ENCODE peak calls at places on chromosomes 6 and 20, in nine cellular contexts. S, B, L, E, V, Y, D, G and A are unnamed samples.

GRCh38 chr6:83073620-83074019 is 6.1 kb downstream of the DOP1A start:
- DNase-seq in D (no peak), B (no peak), Y (no peak), E (no peak), L (no peak), V (no peak), G (no peak), S (no peak), A (no peak)

GRCh38 chr6:40353967-40354452 is 233.2 kb downstream of the LRFN2 start:
- DNase-seq in G (no peak), V (no peak), S (no peak), Y (no peak), E (peak), D (no peak), L (no peak), B (no peak), A (no peak)

GRCh38 chr6:150368762-150369161 is at the start of gene IYD:
- DNase-seq in G (no peak), L (no peak), S (no peak), E (no peak), D (no peak), B (peak), V (no peak), Y (no peak), A (no peak)

GRCh38 chr20:50861012-50861411 is 66.2 kb downstream of the BCAS4 start:
- DNase-seq in L (no peak), S (no peak), G (no peak), Y (no peak), E (no peak), B (no peak), D (no peak), V (no peak), A (no peak)

GRCh38 chr6:41560440-41561192 is 14.4 kb downstream of the FOXP4 start:
- DNase-seq in E (peak), G (no peak), V (peak), S (peak), B (peak), L (peak), D (no peak), Y (peak), A (peak)

GRCh38 chr6:7048859-7049258 is 58.9 kb upstream of the RREB1 start:
- DNase-seq in S (no peak), G (no peak), B (no peak), V (no peak), L (no peak), Y (no peak), D (no peak), E (no peak), A (no peak)

GRCh38 chr6:152087096-152087495 is 279.6 kb downstream of the ESR1 start:
- DNase-seq in L (no peak), D (peak), E (no peak), B (no peak), G (no peak), V (peak), Y (peak), S (peak), A (no peak)

GRCh38 chr6:11943060-11943459 is 69.1 kb upstream of the HIVEP1 start:
- DNase-seq in V (no peak), B (peak), S (no peak), Y (no peak), L (no peak), E (no peak), G (no peak), D (no peak), A (no peak)

GRCh38 chr20:45338121-45339030 is 9.8 kb downstream of the SDC4 start:
- DNase-seq in D (no peak), B (peak), V (no peak), Y (peak), S (peak), G (peak), L (no peak), E (no peak), A (no peak)

GRCh38 chr20:43446361-43446879 is 11.3 kb upstream of the SRSF6 start:
- DNase-seq in Y (peak), S (no peak), V (no peak), G (no peak), E (peak), B (no peak), D (no peak), L (no peak), A (no peak)

GRCh38 chr6:37507690-37508421 is 8.2 kb upstream of the CCDC167 start:
- DNase-seq in G (no peak), E (no peak), D (no peak), L (no peak), B (peak), Y (no peak), S (no peak), V (no peak), A (no peak)

GRCh38 chr20:13384132-13384531 is 163.1 kb downstream of the ISM1 start:
- DNase-seq in L (no peak), S (no peak), V (no peak), D (no peak), Y (no peak), G (no peak), B (no peak), E (no peak), A (no peak)

GRCh38 chr6:56143796-56144195 is 103.6 kb downstream of the COL21A1 start:
- DNase-seq in B (no peak), D (no peak), E (no peak), L (no peak), Y (no peak), S (peak), V (no peak), G (no peak), A (no peak)

GRCh38 chr20:34045294-34045693 is 51.6 kb downstream of the RALY start:
- DNase-seq in L (peak), D (peak), S (no peak), Y (no peak), B (peak), E (no peak), V (no peak), G (peak), A (no peak)

GRCh38 chr20:53846640-53847039 is 223.8 kb downstream of the BCAS1 start:
- DNase-seq in L (no peak), Y (no peak), E (no peak), V (no peak), S (no peak), D (no peak), B (no peak), G (no peak), A (no peak)

GRCh38 chr20:51938557-51939324 is 136.4 kb upstream of the SALL4 start:
- DNase-seq in V (no peak), B (no peak), Y (no peak), G (no peak), L (no peak), S (no peak), D (peak), E (no peak), A (peak)

GRCh38 chr6:43181942-43182860 is at the start of gene CUL9:
- DNase-seq in L (peak), Y (peak), D (peak), G (peak), S (peak), E (peak), B (peak), V (peak), A (peak)

GRCh38 chr6:99349620-99350141 is at the start of gene FAXC:
- DNase-seq in G (peak), D (peak), E (no peak), B (peak), S (peak), V (no peak), Y (peak), L (peak), A (peak)

GRCh38 chr20:22833851-22834250 is 201.3 kb upstream of the SSTR4 start:
- DNase-seq in G (no peak), S (no peak), E (no peak), V (no peak), L (no peak), B (no peak), D (no peak), Y (no peak), A (no peak)

GRCh38 chr6:38567436-38567835 is 72.3 kb downstream of the BTBD9 start:
- DNase-seq in L (peak), E (peak), D (peak), V (peak), S (peak), Y (peak), G (peak), B (no peak), A (peak)

GRCh38 chr6:2524090-2524489 is 226.6 kb downstream of the MYLK4 start:
- DNase-seq in D (no peak), E (no peak), B (peak), Y (no peak), V (no peak), S (no peak), G (no peak), L (no peak), A (peak)

GRCh38 chr6:69795469-69796080 is 1.2 kb downstream of the LMBRD1 start:
- DNase-seq in B (no peak), G (no peak), Y (no peak), V (no peak), L (no peak), S (no peak), E (no peak), D (no peak), A (no peak)

GRCh38 chr6:35078896-35079295 is 62.2 kb downstream of the TCP11 start:
- DNase-seq in S (no peak), B (no peak), L (no peak), D (no peak), V (no peak), E (no peak), G (peak), Y (no peak), A (no peak)

GRCh38 chr6:150395388-150396009 is 26.7 kb downstream of the IYD start:
- DNase-seq in V (peak), D (peak), E (no peak), L (no peak), G (no peak), B (peak), S (peak), Y (peak), A (peak)

GRCh38 chr20:45968801-45969711 is 2.9 kb downstream of the ZNF335 start:
- DNase-seq in B (no peak), S (peak), L (no peak), Y (peak), E (peak), D (peak), V (peak), G (peak), A (no peak)

GRCh38 chr6:126396131-126396530 is 56.2 kb downstream of the CENPW start:
- DNase-seq in G (no peak), Y (no peak), V (no peak), B (no peak), E (no peak), L (no peak), D (no peak), S (no peak), A (no peak)

GRCh38 chr20:37643400-37643799 is 50.4 kb upstream of the CTNNBL1 start:
- DNase-seq in G (no peak), B (no peak), S (no peak), E (no peak), V (no peak), L (no peak), Y (peak), D (no peak), A (no peak)

GRCh38 chr20:17796096-17796563 is 96.4 kb downstream of the BANF2 start:
- DNase-seq in Y (peak), E (no peak), G (peak), B (no peak), S (peak), V (no peak), D (peak), L (peak), A (no peak)

GRCh38 chr20:25484911-25485511 is 77.5 kb downstream of the GINS1 start:
- DNase-seq in Y (no peak), S (no peak), L (no peak), B (no peak), E (no peak), D (no peak), V (no peak), G (no peak), A (no peak)

GRCh38 chr20:32336918-32337347 is 21.2 kb upstream of the ASXL1 start:
- DNase-seq in S (peak), V (peak), L (no peak), E (no peak), D (peak), B (no peak), G (no peak), Y (peak), A (peak)

GRCh38 chr20:7672551-7672950 is 267.7 kb downstream of the HAO1 start:
- DNase-seq in Y (no peak), V (no peak), B (no peak), D (no peak), G (no peak), E (no peak), L (no peak), S (no peak), A (no peak)

GRCh38 chr6:42702200-42702599 is 20.2 kb downstream of the PRPH2 start:
- DNase-seq in L (no peak), V (no peak), B (no peak), S (peak), E (no peak), D (peak), G (no peak), Y (peak), A (no peak)

GRCh38 chr6:64553414-64553813 is 917.8 kb downstream of the PHF3 start:
- DNase-seq in S (no peak), Y (no peak), E (no peak), B (no peak), L (no peak), D (no peak), G (no peak), V (no peak), A (no peak)

GRCh38 chr6:35552285-35552917 is 39.7 kb upstream of the TULP1 start:
- DNase-seq in E (no peak), Y (peak), B (peak), D (peak), G (no peak), V (no peak), L (no peak), S (no peak), A (peak)

GRCh38 chr6:129105035-129105434 is 222.1 kb downstream of the LAMA2 start:
- DNase-seq in Y (peak), V (peak), G (no peak), E (no peak), S (no peak), D (peak), B (no peak), L (peak), A (peak)

GRCh38 chr20:9220874-9221547 is 152.1 kb downstream of the PLCB4 start:
- DNase-seq in L (no peak), E (no peak), B (no peak), V (peak), D (peak), S (peak), G (no peak), Y (peak), A (no peak)

GRCh38 chr6:45387236-45387635 is 9.5 kb upstream of the SUPT3H start:
- DNase-seq in Y (peak), E (no peak), D (peak), B (no peak), V (peak), L (no peak), S (peak), G (no peak), A (no peak)

GRCh38 chr20:59824711-59825562 is 108.5 kb downstream of the SYCP2 start:
- DNase-seq in V (no peak), S (no peak), Y (no peak), G (no peak), B (no peak), E (peak), D (no peak), L (no peak), A (no peak)

DNA sequence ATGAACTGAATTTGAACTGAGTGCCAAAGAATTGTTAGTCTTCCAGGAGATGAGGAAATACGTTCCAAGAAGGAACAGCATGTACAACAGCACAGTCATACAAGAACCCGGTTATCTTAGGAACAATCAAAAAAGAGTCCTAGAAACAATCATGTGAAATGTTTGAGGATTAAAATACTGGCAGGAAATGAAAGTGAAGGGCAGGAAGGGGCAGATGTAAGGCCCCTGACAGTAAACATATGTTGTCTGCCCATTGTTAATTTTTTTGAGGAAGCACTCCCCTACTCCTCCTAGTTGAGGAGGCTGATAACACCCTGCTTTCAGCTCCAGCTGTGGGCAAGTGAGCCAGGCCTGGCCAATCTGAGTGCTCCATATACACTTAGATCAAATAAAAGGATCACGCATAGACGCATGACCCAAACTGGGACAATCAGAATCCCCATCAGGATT is 220.9 kb downstream of the HACE1 start:
- DNase-seq in B (no peak), Y (no peak), G (no peak), L (no peak), V (no peak), D (no peak), E (no peak), S (no peak), A (peak)
- H3K4me3 ChIP-seq in B (no peak), Y (no peak), G (no peak), L (no peak), V (no peak), D (no peak), E (no peak), S (no peak), A (no peak)

GRCh38 chr20:64055893-64056638 is 6.6 kb upstream of the SOX18 start:
- DNase-seq in G (no peak), Y (no peak), D (peak), B (no peak), S (no peak), E (no peak), L (peak), V (no peak), A (no peak)

GRCh38 chr20:64055396-64055892 is 6.0 kb upstream of the SOX18 start:
- DNase-seq in D (no peak), L (no peak), Y (no peak), B (no peak), E (no peak), G (no peak), S (no peak), V (no peak), A (no peak)

GRCh38 chr20:64056889-64057627 is 5.9 kb upstream of the TCEA2 start:
- DNase-seq in G (no peak), Y (no peak), S (no peak), V (no peak), B (no peak), L (no peak), D (no peak), E (no peak), A (no peak)

GRCh38 chr20:64057628-64058498 is 5.1 kb upstream of the TCEA2 start:
- DNase-seq in L (peak), S (no peak), B (peak), D (peak), G (no peak), Y (peak), V (peak), E (peak), A (peak)

DNA sequence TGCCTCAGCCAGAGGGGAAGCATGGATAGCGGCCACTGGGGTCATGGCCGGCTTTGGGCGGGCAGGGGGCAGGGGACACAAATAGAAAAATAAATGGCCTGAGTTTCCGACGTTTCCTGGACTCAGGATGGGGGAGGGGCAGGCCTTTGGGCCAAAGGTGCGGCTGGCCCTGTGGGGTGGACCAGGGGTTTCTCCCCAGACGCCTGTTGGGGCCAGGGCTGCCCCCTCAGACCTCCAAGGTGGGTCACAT is 6.4 kb upstream of the TCEA2 start:
- DNase-seq in G (no peak), B (no peak), E (no peak), Y (no peak), V (no peak), L (no peak), S (no peak), D (no peak), A (no peak)
- H3K4me3 ChIP-seq in G (no peak), B (no peak), E (no peak), Y (no peak), V (no peak), L (no peak), S (no peak), D (no peak), A (no peak)

GRCh38 chr6:31578461-31579118 is 3.2 kb downstream of the TNF start:
- DNase-seq in Y (no peak), L (no peak), E (no peak), G (no peak), V (no peak), D (no peak), B (no peak), S (no peak), A (no peak)

GRCh38 chr6:31578058-31578457 is 2.7 kb downstream of the TNF start:
- DNase-seq in S (no peak), B (no peak), Y (no peak), D (no peak), E (no peak), V (no peak), G (no peak), L (no peak), A (no peak)

GRCh38 chr6:31579546-31580445 is 2.4 kb downstream of the LTB start:
- DNase-seq in S (no peak), Y (no peak), G (no peak), D (no peak), V (no peak), B (no peak), L (no peak), E (peak), A (no peak)

GRCh38 chr6:31580446-31580755 is 1.8 kb downstream of the LTB start:
- DNase-seq in L (no peak), E (no peak), B (no peak), D (no peak), S (no peak), V (no peak), G (no peak), Y (no peak), A (no peak)

GRCh38 chr6:31579119-31579505 is 3.1 kb downstream of the LTB start:
- DNase-seq in S (no peak), Y (no peak), D (no peak), L (no peak), V (no peak), B (no peak), E (no peak), G (no peak), A (no peak)
- H3K4me3 ChIP-seq in S (no peak), Y (no peak), D (no peak), L (no peak), V (no peak), B (no peak), E (no peak), G (no peak), A (no peak)

DNA sequence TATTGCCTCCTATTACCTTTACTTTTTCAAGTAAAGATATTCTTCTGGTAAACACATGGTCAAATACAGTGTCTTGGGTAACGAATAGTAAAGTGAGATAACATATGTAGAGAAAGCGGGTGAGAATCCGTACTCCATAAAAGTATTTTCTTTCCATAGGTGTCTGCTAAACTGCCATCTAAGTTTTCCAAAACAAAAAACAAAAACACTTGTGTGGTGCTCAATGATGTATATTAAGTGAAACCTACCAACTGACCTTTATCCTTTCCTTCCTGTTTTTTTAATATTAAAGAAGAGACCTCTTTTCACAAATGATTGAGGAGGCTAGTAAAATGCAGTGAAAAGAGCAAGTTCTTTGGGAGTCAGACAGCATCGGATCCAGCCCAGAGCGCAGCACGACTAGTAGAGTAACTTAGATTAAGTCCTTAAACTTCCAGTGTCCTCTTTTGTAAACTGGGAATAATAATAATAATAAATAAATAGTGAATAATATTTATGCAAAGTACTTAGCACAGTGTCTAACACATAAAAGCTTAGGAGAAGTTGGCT is 437 bp upstream of the CDKAL1 start:
- DNase-seq in Y (no peak), S (no peak), B (no peak), E (no peak), D (no peak), G (no peak), L (no peak), V (no peak), A (no peak)
- H3K4me3 ChIP-seq in Y (peak), S (peak), B (no peak), E (no peak), D (peak), G (peak), L (peak), V (peak), A (peak)

GRCh38 chr6:28226460-28226859 is 1.4 kb downstream of the ZSCAN9 start:
- DNase-seq in D (no peak), S (no peak), V (no peak), G (no peak), Y (no peak), E (no peak), B (no peak), L (no peak), A (no peak)
- H3K4me3 ChIP-seq in D (no peak), S (no peak), V (no peak), G (no peak), Y (no peak), E (no peak), B (no peak), L (no peak), A (peak)

DNA sequence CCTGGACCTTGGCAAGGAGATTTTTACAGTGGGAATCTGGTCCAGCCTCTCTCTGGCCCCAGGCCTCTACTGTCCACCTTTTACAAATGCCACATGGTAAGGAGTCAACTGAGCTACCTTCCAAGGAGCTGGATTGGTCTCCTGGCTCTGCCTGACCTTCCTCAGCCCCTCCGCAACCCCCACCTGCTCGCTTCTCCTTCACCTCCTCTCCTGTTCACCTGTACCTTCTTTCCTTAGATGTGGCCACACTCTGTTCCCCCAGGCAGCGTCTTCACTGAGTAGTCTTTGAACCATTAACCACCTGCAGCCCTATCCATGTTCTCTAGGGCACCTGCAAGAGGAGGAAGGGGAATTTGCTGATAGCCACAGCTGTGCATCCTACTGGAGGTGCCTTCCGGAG is 55.3 kb upstream of the DDR1 start:
- DNase-seq in L (no peak), S (no peak), B (no peak), E (no peak), G (no peak), Y (no peak), D (no peak), V (no peak), A (no peak)
- H3K4me3 ChIP-seq in L (no peak), S (no peak), B (no peak), E (no peak), G (no peak), Y (no peak), D (no peak), V (no peak), A (no peak)